ENCODE peak calls at places on chromosomes 11 and 22, in eight cellular contexts. U is SK-N-SH, W is GM23338, T is spleen, Z is stomach, L is K562, R is transverse colon, J is breast epithelium. X is an unnamed sample.

GRCh38 chr11:86676533-86677154 is 4.2 kb upstream of the ME3 start:
- DNase-seq in T (no peak), Z (no peak), W (peak; percentile 93), U (peak; percentile 22), L (peak; percentile 55), R (no peak), J (no peak), X (no peak)

GRCh38 chr11:126973051-126973450 is 27.5 kb downstream of the KIRREL3 start:
- DNase-seq in T (no peak), U (no peak), L (no peak), R (no peak), J (no peak), Z (no peak), W (no peak), X (no peak)

GRCh38 chr11:12540913-12541587 is 133.2 kb upstream of the TEAD1 start:
- DNase-seq in R (no peak), Z (no peak), U (no peak), L (no peak), T (no peak), J (peak; percentile 65), W (peak; percentile 32), X (no peak)

GRCh38 chr11:26878959-26879581 is 114.8 kb upstream of the FIBIN start:
- DNase-seq in T (no peak), R (no peak), J (no peak), U (no peak), Z (no peak), L (no peak), W (peak; percentile 43), X (no peak)

GRCh38 chr11:452203-452744 is 2.2 kb downstream of the PTDSS2 start:
- DNase-seq in L (no peak), W (no peak), U (no peak), J (no peak), T (peak; percentile 81), Z (no peak), R (no peak), X (no peak)

GRCh38 chr11:116275634-116276033 is 497.2 kb downstream of the BUD13 start:
- DNase-seq in W (no peak), J (no peak), U (no peak), R (no peak), T (no peak), Z (no peak), L (no peak), X (no peak)

GRCh38 chr11:30936476-30936875 is 350.3 kb upstream of the MPPED2 start:
- DNase-seq in J (no peak), R (no peak), L (no peak), Z (no peak), W (no peak), U (no peak), T (no peak), X (no peak)

GRCh38 chr11:7422544-7423331 is 62.6 kb upstream of the OLFML1 start:
- DNase-seq in R (no peak), U (no peak), L (no peak), J (no peak), T (no peak), Z (no peak), W (no peak), X (no peak)

GRCh38 chr11:26996056-26996455 is 2.1 kb downstream of the FIBIN start:
- DNase-seq in U (no peak), L (no peak), J (no peak), T (no peak), R (no peak), W (no peak), Z (no peak), X (no peak)

GRCh38 chr11:61551630-61552029 is 29.2 kb downstream of the SYT7 start:
- DNase-seq in U (peak; percentile 60), J (no peak), Z (peak; percentile 72), T (no peak), L (no peak), W (no peak), R (no peak), X (peak; percentile 33)

GRCh38 chr11:2201542-2201941 is 29.9 kb upstream of the TH start:
- DNase-seq in J (no peak), L (no peak), U (no peak), W (no peak), R (no peak), T (no peak), Z (no peak), X (no peak)

GRCh38 chr11:28673687-28674431 is 565.7 kb downstream of the METTL15 start:
- DNase-seq in J (no peak), R (no peak), T (no peak), U (no peak), L (no peak), W (peak; percentile 6), Z (no peak), X (no peak)

GRCh38 chr11:44133335-44133946 is 38.0 kb downstream of the EXT2 start:
- DNase-seq in J (no peak), T (no peak), R (no peak), Z (no peak), W (peak; percentile 75), U (peak; percentile 43), L (peak; percentile 32), X (no peak)

GRCh38 chr11:63791495-63792167 is 21.6 kb upstream of the SPINDOC start:
- DNase-seq in W (no peak), R (no peak), T (no peak), Z (no peak), U (no peak), L (no peak), J (no peak), X (no peak)

GRCh38 chr11:111602865-111603632 is 800 bp downstream of the SIK2 start:
- DNase-seq in L (peak; percentile 43), W (peak; percentile 59), R (peak; percentile 44), J (peak; percentile 31), Z (peak; percentile 43), T (no peak), U (peak; percentile 74), X (peak; percentile 38)

GRCh38 chr11:111604392-111605009 is 2.3 kb downstream of the SIK2 start:
- DNase-seq in T (no peak), L (peak; percentile 45), Z (no peak), J (no peak), W (peak; percentile 87), R (no peak), U (peak; percentile 44), X (no peak)

GRCh38 chr11:111605681-111606080 is 3.4 kb downstream of the SIK2 start:
- DNase-seq in Z (no peak), T (no peak), W (no peak), L (no peak), J (no peak), U (no peak), R (no peak), X (no peak)

GRCh38 chr11:111601979-111602864 is at the start of gene SIK2:
- DNase-seq in L (peak; percentile 96), T (peak; percentile 97), U (peak; percentile 98), J (peak; percentile 94), W (peak; percentile 97), R (peak; percentile 95), Z (peak; percentile 94), X (peak; percentile 96)

DNA sequence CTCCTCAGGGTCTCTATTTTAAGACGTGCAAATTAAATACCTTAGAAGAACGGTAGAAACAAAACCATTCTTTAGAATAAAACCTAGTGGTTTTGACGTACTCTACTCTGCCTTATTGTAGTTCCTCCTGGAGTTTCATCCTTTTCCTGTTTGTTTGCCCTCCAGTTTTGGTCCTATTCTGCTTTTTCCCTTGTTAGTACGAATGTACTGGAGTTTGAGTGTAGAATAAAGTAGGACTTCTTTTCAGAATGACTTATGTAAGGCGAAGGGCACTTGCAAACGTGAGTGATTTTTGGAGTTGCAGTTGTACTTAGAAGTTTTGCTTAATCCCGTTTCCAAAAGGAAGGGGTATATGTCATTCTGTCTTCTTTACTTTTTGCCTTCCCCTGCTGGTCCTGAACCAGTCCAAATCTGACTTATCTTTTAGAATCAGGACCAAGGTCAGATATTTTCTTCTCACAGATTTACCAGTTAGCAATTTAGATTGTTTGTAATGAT is 1.4 kb downstream of the SIK2 start:
- DNase-seq in L (no peak), T (no peak), J (no peak), W (no peak), Z (no peak), U (no peak), R (no peak), X (no peak)
- H3K27ac ChIP-seq in L (peak overlapping the region; percentile 84), T (peak overlapping the region; percentile 91), J (peak overlapping the region; percentile 96), W (no peak overlapping the region), Z (peak overlapping the region; percentile 91), U (peak overlapping the region; percentile 90), R (peak overlapping the region; percentile 98), X (peak overlapping the region; percentile 98)

DNA sequence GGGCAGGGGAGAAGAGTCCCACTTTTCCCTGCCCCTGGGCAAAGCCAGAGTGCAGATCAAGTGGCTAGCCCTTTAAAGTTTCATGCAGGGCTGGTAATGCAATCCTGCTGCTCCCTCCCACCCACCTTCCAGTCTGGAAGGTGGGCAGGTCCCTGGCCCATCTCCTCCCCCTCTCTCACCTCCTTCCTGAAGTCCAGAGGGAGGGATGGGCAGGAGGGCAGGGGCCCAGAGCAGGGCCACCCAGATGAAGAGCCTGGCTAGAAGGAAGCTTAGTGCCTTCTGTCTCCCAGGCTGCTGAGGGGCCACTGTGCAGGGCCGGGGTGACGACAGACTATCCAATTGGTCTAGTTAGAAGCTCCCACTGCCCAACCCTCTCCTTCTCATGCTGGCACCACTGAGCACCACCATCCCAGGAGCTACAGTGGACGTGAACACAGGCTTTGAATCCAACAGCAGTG is 10.7 kb downstream of the TSKU start:
- DNase-seq in W (no peak), R (no peak), J (peak; percentile 17), T (peak; percentile 55), L (no peak), Z (peak; percentile 24), U (no peak), X (no peak)
- H3K4me1 ChIP-seq in W (peaks cover 13% of the 10 kb centered on the region), R (peaks cover 38% of the 10 kb centered on the region), J (peaks cover 8% of the 10 kb centered on the region), T (peaks cover 11% of the 10 kb centered on the region), L (peaks cover 21% of the 10 kb centered on the region), Z (peaks cover 60% of the 10 kb centered on the region), U (no peaks in the 10 kb centered on the region), X (peaks cover 20% of the 10 kb centered on the region)

GRCh38 chr11:77384584-77384983 is 83.1 kb upstream of the GDPD4 start:
- DNase-seq in L (no peak), Z (no peak), J (no peak), W (no peak), T (no peak), R (no peak), U (no peak), X (no peak)

GRCh38 chr11:77381749-77382693 is 80.5 kb upstream of the GDPD4 start:
- DNase-seq in J (no peak), R (no peak), W (no peak), Z (no peak), T (no peak), U (no peak), L (no peak), X (no peak)

GRCh38 chr11:77387701-77388100 is 86.2 kb downstream of the PAK1 start:
- DNase-seq in U (no peak), L (no peak), J (no peak), T (no peak), Z (no peak), W (no peak), R (no peak), X (no peak)

DNA sequence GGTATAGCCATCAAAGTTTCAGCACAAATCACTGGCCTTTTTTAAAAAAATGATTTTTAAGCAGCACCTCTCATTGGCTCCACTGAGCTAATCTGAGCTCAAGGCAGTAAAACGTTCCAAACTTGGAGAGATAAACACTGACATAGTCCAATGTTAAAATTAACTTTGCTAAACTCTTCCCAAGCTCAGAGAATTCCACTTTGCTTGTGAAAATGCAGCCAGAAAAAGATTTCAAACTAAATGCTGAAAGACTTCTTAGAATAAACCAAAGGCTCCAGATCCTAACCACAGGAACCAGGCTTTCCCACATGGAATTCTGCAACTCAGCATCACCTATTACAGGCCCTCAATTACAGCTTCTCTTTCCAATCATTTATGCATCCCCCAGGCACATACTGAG is 84.7 kb upstream of the GDPD4 start:
- DNase-seq in W (no peak), R (no peak), T (no peak), Z (no peak), J (no peak), U (no peak), L (no peak), X (no peak)
- TF ChIP-seq POLR2AphosphoS5 in W (no peak), R (no peak), T (no peak), Z (no peak), J (no peak), U (no peak), L (no peak), X (no peak)

GRCh38 chr22:23847310-23847920 is 8.6 kb upstream of the DERL3 start:
- DNase-seq in U (no peak), W (no peak), T (no peak), Z (no peak), R (no peak), J (no peak), L (no peak), X (no peak)
- H3K27ac ChIP-seq in U (no peak overlapping the region), W (no peak overlapping the region), T (no peak overlapping the region), Z (no peak overlapping the region), R (no peak overlapping the region), J (peak overlapping the region; percentile 76), L (no peak overlapping the region), X (no peak overlapping the region)

X was measured in upper lobe of left lung.